ENCODE peak calls at places on chromosomes 1 and 21, in five cellular contexts. F is AG04449, C is H9, B is breast epithelium, R is lower lobe of right lung. X is an unnamed sample.

GRCh38 chr21:17370263-17370662 is 142.6 kb upstream of the CXADR start:
- DNase-seq in F (no peak), C (no peak), B (peak; percentile 60), R (peak; percentile 68), X (no peak)

GRCh38 chr1:201883786-201884185 is 4.9 kb upstream of the SHISA4 start:
- DNase-seq in F (no peak), C (no peak), B (no peak), R (no peak), X (no peak)

GRCh38 chr1:101280942-101281654 is 44.3 kb downstream of the S1PR1 start:
- DNase-seq in F (no peak), C (no peak), B (no peak), R (no peak), X (no peak)

GRCh38 chr1:229408458-229409037 is 25.3 kb downstream of the ACTA1 start:
- DNase-seq in F (no peak), C (peak; percentile 71), B (no peak), R (no peak), X (no peak)

GRCh38 chr1:220999872-221000863 is 120.9 kb downstream of the HLX start:
- DNase-seq in F (no peak), C (no peak), B (no peak), R (no peak), X (peak; percentile 95)

GRCh38 chr21:39568380-39568779 is 44.4 kb upstream of the B3GALT5 start:
- DNase-seq in F (no peak), C (peak; percentile 36), B (no peak), R (no peak), X (no peak)

GRCh38 chr1:193321242-193321842 is 134.9 kb upstream of the B3GALT2 start:
- DNase-seq in F (no peak), C (no peak), B (no peak), R (no peak), X (no peak)

GRCh38 chr1:26529655-26530539 is at the start of gene RPS6KA1:
- DNase-seq in F (no peak), C (peak; percentile 82), B (no peak), R (peak; percentile 80), X (no peak)

GRCh38 chr1:94597701-94598100 is 56.1 kb upstream of the F3 start:
- DNase-seq in F (no peak), C (no peak), B (no peak), R (no peak), X (no peak)

GRCh38 chr1:205449750-205450443 is 5.9 kb downstream of the BLACAT1 start:
- DNase-seq in F (no peak), C (peak; percentile 86), B (no peak), R (peak; percentile 80), X (peak; percentile 46)

GRCh38 chr1:41920658-41921057 is 1.9 kb upstream of the HIVEP3 start:
- DNase-seq in F (no peak), C (no peak), B (no peak), R (no peak), X (no peak)

GRCh38 chr1:192489046-192489445 is 86.5 kb upstream of the RGS1 start:
- DNase-seq in F (no peak), C (no peak), B (no peak), R (no peak), X (no peak)

GRCh38 chr1:18149113-18149641 is 41.6 kb downstream of the IGSF21 start:
- DNase-seq in F (no peak), C (peak; percentile 48), B (no peak), R (no peak), X (no peak)

GRCh38 chr1:77253211-77253610 is 28.6 kb upstream of the AK5 start:
- DNase-seq in F (no peak), C (no peak), B (no peak), R (no peak), X (no peak)

GRCh38 chr1:111197598-111198289 is 2.7 kb downstream of the DENND2D start:
- DNase-seq in F (no peak), C (peak; percentile 85), B (no peak), R (no peak), X (no peak)

GRCh38 chr1:107821340-107821739 is 143.6 kb downstream of the VAV3 start:
- DNase-seq in F (no peak), C (no peak), B (no peak), R (no peak), X (no peak)

GRCh38 chr1:111192643-111193519 is 7.6 kb downstream of the DENND2D start:
- DNase-seq in F (no peak), C (no peak), B (no peak), R (no peak), X (no peak)

GRCh38 chr1:89603651-89604413 is 29.1 kb upstream of the LRRC8C start:
- DNase-seq in F (peak; percentile 19), C (no peak), B (no peak), R (no peak), X (no peak)

GRCh38 chr1:41661428-41662060 is 177.1 kb upstream of the EDN2 start:
- DNase-seq in F (no peak), C (no peak), B (no peak), R (peak; percentile 60), X (no peak)

GRCh38 chr1:167175901-167176300 is 44.8 kb upstream of the POU2F1 start:
- DNase-seq in F (no peak), C (no peak), B (no peak), R (no peak), X (no peak)

GRCh38 chr21:31395268-31395667 is 51.2 kb upstream of the TIAM1 start:
- DNase-seq in F (no peak), C (no peak), B (no peak), R (no peak), X (no peak)

GRCh38 chr1:3306583-3307285 is 147.7 kb upstream of the ARHGEF16 start:
- DNase-seq in F (peak; percentile 49), C (no peak), B (no peak), R (no peak), X (peak; percentile 73)

GRCh38 chr1:159334797-159335196 is 32.7 kb downstream of the FCER1A start:
- DNase-seq in F (no peak), C (no peak), B (no peak), R (no peak), X (no peak)

GRCh38 chr21:25967566-25968438 is 202.8 kb downstream of the APP start:
- DNase-seq in F (no peak), C (no peak), B (no peak), R (no peak), X (peak; percentile 44)

GRCh38 chr21:28540514-28540913 is 452.2 kb downstream of the LTN1 start:
- DNase-seq in F (peak; percentile 23), C (no peak), B (no peak), R (no peak), X (no peak)

GRCh38 chr21:45496968-45497845 is 45.0 kb downstream of the SLC19A1 start:
- DNase-seq in F (no peak), C (no peak), B (no peak), R (peak; percentile 44), X (no peak)

GRCh38 chr21:39141502-39141901 is 41.7 kb downstream of the PSMG1 start:
- DNase-seq in F (no peak), C (no peak), B (no peak), R (no peak), X (no peak)

GRCh38 chr21:41482321-41482720 is 25.6 kb downstream of the TMPRSS2 start:
- DNase-seq in F (peak; percentile 10), C (no peak), B (no peak), R (no peak), X (no peak)

GRCh38 chr1:159953866-159954515 is at the start of gene SLAMF9:
- DNase-seq in F (no peak), C (peak; percentile 10), B (no peak), R (no peak), X (no peak)

GRCh38 chr21:39915881-39916280 is 48.6 kb downstream of the PCP4 start:
- DNase-seq in F (no peak), C (no peak), B (no peak), R (no peak), X (peak; percentile 34)

GRCh38 chr1:76279387-76279748 is 204.8 kb downstream of the ST6GALNAC3 start:
- DNase-seq in F (no peak), C (no peak), B (no peak), R (no peak), X (no peak)

DNA sequence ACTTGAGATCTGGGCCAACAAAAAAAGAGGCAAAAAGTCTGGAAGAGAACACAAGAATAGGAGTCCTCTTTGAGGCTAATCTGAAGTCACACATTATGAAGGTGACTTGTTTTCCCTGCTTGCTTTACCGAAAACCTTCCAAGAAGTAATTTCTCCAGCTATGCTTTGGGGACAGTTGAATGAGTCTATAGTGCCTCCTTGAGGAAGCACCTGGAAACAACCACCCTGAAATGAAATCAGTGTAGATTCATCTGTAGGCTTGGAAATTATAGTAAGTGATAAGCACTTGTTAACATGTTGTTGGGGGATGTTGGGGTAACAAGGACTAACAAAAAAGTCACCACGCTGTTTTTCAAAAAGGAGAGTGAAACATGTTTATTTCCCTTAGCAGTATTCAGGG is 23.4 kb upstream of the RPTN start:
- DNase-seq in F (no peak), C (no peak), B (no peak), R (no peak), X (no peak)
- TF ChIP-seq CTCF in F (peak; percentile 18), C (no peak), B (no peak), R (peak; percentile 43), X (peak; percentile 61)

DNA sequence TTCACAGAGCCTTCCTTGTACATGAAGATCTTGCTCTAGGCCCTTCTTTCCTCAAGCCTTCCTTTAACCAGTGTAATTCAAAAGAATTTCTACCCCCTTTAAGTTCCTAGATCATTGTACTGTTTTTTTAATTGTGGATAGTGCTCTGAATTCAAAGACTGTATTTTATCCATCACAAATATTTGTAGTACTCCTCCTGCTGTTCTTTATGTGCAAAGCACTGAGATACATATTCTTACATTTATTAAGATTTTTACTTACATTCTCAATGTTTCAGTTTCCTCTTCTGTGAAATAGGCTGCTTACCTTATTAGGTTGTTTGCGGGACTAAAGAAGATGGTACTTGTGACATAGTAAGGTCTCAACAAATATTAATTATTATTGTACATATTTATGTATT is 168.8 kb upstream of the PDE4B start:
- DNase-seq in F (no peak), C (no peak), B (no peak), R (no peak), X (no peak)
- TF ChIP-seq CTCF in F (no peak), C (no peak), B (no peak), R (no peak), X (no peak)

GRCh38 chr1:43529206-43529731 is 1.4 kb upstream of the PTPRF start:
- DNase-seq in F (peak; percentile 53), C (peak; percentile 83), B (peak; percentile 87), R (peak; percentile 87), X (peak; percentile 58)
- TF ChIP-seq CTCF in F (peak; percentile 91), C (peak; percentile 98), B (peak; percentile 98), R (peak; percentile 94), X (peak; percentile 95)

DNA sequence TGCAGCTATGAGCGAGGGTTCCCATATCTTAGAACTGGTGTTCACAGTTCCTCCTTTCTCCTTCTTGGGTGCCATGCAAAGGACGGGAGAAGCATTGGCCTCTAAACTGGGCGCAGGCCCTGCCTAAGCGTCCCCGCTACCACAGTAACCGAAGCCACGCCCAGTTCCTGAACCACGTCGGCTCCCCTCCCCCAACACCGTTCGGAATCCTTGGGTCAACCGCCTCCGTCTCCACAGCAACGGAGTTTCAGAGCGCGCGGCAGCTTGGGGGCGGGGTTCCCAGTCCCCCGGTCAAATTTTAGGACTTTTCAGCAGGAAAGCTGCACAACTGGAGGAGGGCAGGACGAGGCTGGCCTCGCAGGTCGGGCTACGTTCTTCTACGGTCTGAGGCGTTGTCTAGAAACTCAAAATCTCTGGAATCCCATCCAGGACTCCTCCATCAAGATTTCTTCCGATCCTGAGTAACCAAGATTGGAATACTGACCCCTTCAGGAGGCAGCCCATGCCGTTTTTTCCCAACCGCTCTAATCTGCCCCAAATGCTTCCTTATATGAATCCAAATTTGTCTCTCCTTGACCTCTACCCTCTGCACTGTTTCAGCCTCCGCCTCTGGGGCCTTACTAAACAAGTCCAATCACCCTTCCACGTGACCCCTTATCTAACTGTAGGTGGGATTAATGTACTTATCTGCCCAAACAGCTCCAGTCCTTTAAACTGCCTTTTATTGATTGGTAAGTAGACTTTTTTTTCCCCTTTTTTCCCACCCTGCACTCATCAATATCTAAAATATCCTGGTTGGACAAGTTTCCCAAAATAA is at the start of gene SPAG17:
- DNase-seq in F (no peak), C (peak; percentile 95), B (peak; percentile 68), R (peak; percentile 73), X (peak; percentile 9)
- TF ChIP-seq CTCF in F (peak; percentile 13), C (peak; percentile 73), B (no peak), R (no peak), X (peak; percentile 60)

X was measured in retinal pigment epithelial cell.